ENCODE peak calls at places on chromosomes 5 and 9, in seven cellular contexts. E is H1, W is trophoblast cell, F is mesendoderm, B is IMR-90, S is mesenchymal stem cell, K is H9. R is an unnamed sample.

GRCh38 chr9:124254261-124254682 is 3.5 kb upstream of the NEK6 start:
- DNase-seq in E (no peak), W (no peak), F (no peak), B (no peak), S (no peak), K (no peak), R (no peak)

GRCh38 chr9:87518702-87519335 is 21.2 kb downstream of the DAPK1 start:
- DNase-seq in E (no peak), W (peak), F (no peak), B (no peak), S (no peak), K (no peak), R (no peak)

GRCh38 chr5:119049824-119050449 is 20.9 kb upstream of the DMXL1 start:
- DNase-seq in E (no peak), W (peak), F (peak), B (peak), S (peak), K (peak), R (no peak)

GRCh38 chr9:129489838-129490582 is 130.9 kb downstream of the C9orf50 start:
- DNase-seq in E (no peak), W (no peak), F (no peak), B (peak), S (peak), K (no peak), R (no peak)

GRCh38 chr5:145056805-145057204 is 778.3 kb downstream of the PRELID2 start:
- DNase-seq in E (no peak), W (no peak), F (no peak), B (peak), S (peak), K (no peak), R (no peak)

GRCh38 chr9:138049085-138049778 is 171.7 kb downstream of the CACNA1B start:
- DNase-seq in E (no peak), W (no peak), F (no peak), B (no peak), S (no peak), K (no peak), R (no peak)

GRCh38 chr5:120532835-120533234 is 68.7 kb downstream of the PRR16 start:
- DNase-seq in E (peak), W (no peak), F (peak), B (no peak), S (no peak), K (peak), R (peak)

GRCh38 chr5:9240431-9240830 is 305.4 kb downstream of the SEMA5A start:
- DNase-seq in E (no peak), W (no peak), F (no peak), B (no peak), S (no peak), K (no peak), R (no peak)

GRCh38 chr5:55982957-55983381 is 11.8 kb downstream of the IL6ST start:
- DNase-seq in E (no peak), W (peak), F (peak), B (no peak), S (no peak), K (no peak), R (no peak)

GRCh38 chr5:15475365-15475764 is 24.6 kb upstream of the FBXL7 start:
- DNase-seq in E (no peak), W (no peak), F (no peak), B (no peak), S (no peak), K (no peak), R (no peak)

GRCh38 chr5:159094745-159095144 is 5.0 kb downstream of the EBF1 start:
- DNase-seq in E (no peak), W (peak), F (peak), B (peak), S (peak), K (peak), R (no peak)

GRCh38 chr9:35452481-35452880 is 37.4 kb upstream of the RUSC2 start:
- DNase-seq in E (no peak), W (no peak), F (peak), B (no peak), S (peak), K (peak), R (no peak)

GRCh38 chr5:41508696-41509398 is 1.6 kb downstream of the PLCXD3 start:
- DNase-seq in E (no peak), W (no peak), F (no peak), B (no peak), S (no peak), K (no peak), R (no peak)

GRCh38 chr5:122263352-122264030 is 48.5 kb upstream of the SNCAIP start:
- DNase-seq in E (no peak), W (no peak), F (no peak), B (peak), S (peak), K (no peak), R (no peak)

GRCh38 chr9:79623799-79624721 is 52.3 kb downstream of the TLE4 start:
- DNase-seq in E (no peak), W (no peak), F (peak), B (no peak), S (peak), K (no peak), R (no peak)

GRCh38 chr5:95718203-95718602 is 12.9 kb upstream of the RHOBTB3 start:
- DNase-seq in E (no peak), W (peak), F (peak), B (no peak), S (peak), K (no peak), R (no peak)

GRCh38 chr5:9627541-9627940 is 2.6 kb downstream of the TAS2R1 start:
- DNase-seq in E (no peak), W (no peak), F (no peak), B (no peak), S (no peak), K (no peak), R (no peak)

GRCh38 chr9:26551971-26552370 is 340.6 kb downstream of the CAAP1 start:
- DNase-seq in E (no peak), W (no peak), F (no peak), B (no peak), S (no peak), K (no peak), R (no peak)

GRCh38 chr9:137422668-137423000 is 328 bp downstream of the EXD3 start:
- DNase-seq in E (peak), W (peak), F (peak), B (no peak), S (peak), K (peak), R (no peak)

GRCh38 chr9:7813030-7813429 is 13.5 kb upstream of the DMAC1 start:
- DNase-seq in E (no peak), W (no peak), F (no peak), B (no peak), S (no peak), K (no peak), R (no peak)

GRCh38 chr9:4241552-4241951 is 58.3 kb downstream of the GLIS3 start:
- DNase-seq in E (no peak), W (peak), F (no peak), B (no peak), S (no peak), K (no peak), R (no peak)
- H2BK5ac ChIP-seq in E (no peak), W (no peak), F (no peak), B (no peak), S (peak), K (no peak), R (no peak)

DNA sequence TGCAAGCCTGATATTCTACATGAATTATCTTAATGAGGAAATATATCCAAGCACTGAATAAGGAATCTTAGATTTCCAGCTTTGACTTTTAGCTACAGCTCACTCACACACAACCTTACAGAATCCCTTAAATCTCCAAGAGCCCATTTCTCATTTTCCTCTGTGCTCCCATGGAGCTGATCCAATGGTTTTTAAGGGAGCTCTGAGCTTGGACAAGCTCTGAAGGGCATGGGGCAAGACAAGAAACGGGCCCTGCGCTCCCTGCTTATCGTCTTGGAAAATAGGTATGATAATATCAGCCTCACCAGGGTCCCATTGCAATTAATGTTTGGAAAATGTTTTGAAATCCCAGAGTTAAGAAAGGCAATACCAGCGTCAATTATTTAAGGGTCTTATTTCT is 1021.7 kb downstream of the NR2F1-AS1 start:
- DNase-seq in E (no peak), W (no peak), F (no peak), B (no peak), S (no peak), K (no peak), R (no peak)
- H2AK5ac ChIP-seq in E (no peak), W (no peak), F (no peak), B (peak), S (peak), K (no peak), R (no peak)

DNA sequence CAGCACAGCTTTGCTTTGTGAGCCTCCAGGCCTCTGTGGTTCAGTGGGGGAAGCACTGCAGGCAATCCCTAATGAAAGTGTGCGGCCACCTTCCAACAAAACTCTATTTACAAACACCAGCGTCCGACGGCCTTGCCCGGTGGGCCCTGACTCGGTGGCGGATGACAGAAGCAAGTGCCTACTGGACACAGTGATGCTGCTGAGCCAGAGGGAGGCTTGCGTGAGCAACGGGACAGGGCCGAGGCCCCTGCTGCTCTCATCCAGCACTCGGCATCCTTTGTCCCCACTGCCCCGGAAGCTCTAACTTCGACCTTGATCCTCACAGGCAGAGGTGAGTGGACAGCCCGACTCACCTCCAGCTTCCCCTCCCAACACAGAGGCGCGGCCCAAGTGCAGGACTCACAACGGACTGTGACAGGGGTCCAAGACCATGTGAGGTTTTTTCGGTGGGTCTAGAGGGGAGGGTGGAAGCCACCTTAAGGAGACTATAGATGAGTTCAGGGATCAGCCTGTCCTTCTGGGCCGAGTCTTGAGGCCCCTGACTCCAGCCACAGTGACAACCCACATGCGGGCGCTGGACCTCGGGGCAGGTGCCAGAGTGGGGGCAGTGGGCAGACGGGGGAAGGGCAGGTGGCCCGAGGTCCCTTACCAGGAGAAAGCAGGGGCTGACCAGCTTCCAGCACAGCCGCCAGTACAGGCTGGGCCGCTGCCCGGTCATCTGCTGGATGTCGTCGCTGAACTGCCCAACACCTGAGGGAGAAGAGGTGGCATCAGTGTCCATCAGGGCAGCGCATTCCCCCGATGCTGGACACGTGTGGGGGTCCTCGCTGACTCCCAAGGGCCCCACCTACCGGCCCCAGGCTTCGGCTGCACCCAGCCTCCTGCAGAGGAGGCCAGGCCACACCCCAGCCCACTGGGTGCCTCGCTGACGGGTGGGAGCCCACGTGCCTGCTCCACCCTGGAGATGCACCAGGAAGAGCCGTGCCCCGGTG is 39.4 kb downstream of the SLC6A3 start:
- DNase-seq in E (no peak), W (no peak), F (no peak), B (no peak), S (no peak), K (no peak), R (no peak)
- H2BK5ac ChIP-seq in E (no peak), W (no peak), F (no peak), B (no peak), S (no peak), K (no peak), R (no peak)

DNA sequence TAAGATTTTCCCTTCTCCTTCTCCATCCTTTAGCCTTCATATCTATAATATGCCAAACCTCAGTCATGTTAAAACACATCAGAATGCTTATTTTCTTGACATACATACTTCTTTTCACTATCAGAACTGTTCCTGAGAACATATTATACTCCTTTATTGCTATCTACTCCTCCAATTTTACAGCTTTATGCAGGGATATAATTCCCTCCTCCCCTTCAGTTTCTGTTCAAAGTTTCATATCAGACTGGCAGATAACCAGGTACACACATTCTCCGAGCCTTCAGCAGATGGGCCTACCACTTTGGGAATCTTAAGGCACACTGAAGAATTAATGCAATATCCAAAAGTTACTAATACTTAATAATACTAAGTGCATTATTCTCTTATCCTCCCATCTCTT is 29.1 kb downstream of the FAM169A start:
- DNase-seq in E (no peak), W (no peak), F (no peak), B (no peak), S (no peak), K (no peak), R (no peak)
- H2AK5ac ChIP-seq in E (no peak), W (no peak), F (no peak), B (no peak), S (no peak), K (no peak), R (no peak)

DNA sequence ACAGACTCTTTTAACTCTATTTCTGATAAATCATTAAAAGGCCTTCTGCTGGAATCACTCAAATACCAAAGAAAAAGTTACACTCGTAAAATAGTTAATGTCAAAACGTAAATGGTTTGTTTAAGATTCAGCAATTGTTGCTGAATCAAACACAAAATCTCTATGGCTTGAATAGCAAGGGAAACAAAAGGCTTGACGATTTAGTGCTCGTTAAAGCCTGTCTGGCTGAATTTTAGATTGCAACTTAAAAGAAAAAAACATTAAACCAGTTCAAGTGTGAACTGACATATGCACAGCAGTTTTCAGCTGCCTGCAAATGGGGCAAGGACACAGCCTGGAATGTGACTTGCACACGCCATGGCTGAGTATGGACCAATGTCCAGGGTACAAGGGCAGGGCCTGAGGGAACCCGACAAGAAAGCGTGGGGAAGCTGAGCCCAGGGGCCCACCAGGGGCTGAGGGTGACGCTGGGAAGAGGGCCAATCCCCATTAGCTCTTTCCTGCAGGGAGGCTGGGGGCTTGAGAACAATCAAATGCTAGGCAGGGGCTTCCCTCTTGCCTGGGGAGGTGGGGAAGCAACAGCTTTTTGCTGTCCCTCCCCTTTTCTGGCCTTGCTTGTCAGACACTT is 89.5 kb upstream of the LRRTM2 start:
- DNase-seq in E (no peak), W (no peak), F (no peak), B (no peak), S (no peak), K (no peak), R (peak)
- H2BK5ac ChIP-seq in E (no peak), W (peak), F (no peak), B (no peak), S (no peak), K (no peak), R (no peak)

GRCh38 chr5:100856462-100856861 is 46.6 kb downstream of the ST8SIA4 start:
- DNase-seq in E (no peak), W (no peak), F (no peak), B (no peak), S (no peak), K (no peak), R (no peak)
- H2AK5ac ChIP-seq in E (no peak), W (no peak), F (no peak), B (no peak), S (no peak), K (no peak), R (no peak)